ENCODE peak calls at places on chromosomes 4 and X, in seven cellular contexts. D is HCT116, B is GM12878, N is H1, P is HepG2, X is K562, U is SK-N-SH. A is an unnamed sample.

GRCh38 chr4:33998204-33998603 is 2246.1 kb downstream of the ARAP2 start:
- DNase-seq in D (no peak), B (no peak), N (no peak), P (no peak), X (no peak), U (no peak), A (no peak)

GRCh38 chr4:117422272-117422671 is 336.9 kb upstream of the TRAM1L1 start:
- DNase-seq in D (no peak), B (no peak), N (no peak), P (no peak), X (no peak), U (no peak), A (no peak)

GRCh38 chr4:1770245-1770644 is 22.8 kb upstream of the FGFR3 start:
- DNase-seq in D (no peak), B (no peak), N (no peak), P (no peak), X (no peak), U (no peak), A (no peak)

GRCh38 chrX:123169247-123169901 is 14.7 kb upstream of the GRIA3 start:
- DNase-seq in D (peak; percentile 38), B (no peak), N (no peak), P (peak; percentile 35), X (no peak), U (no peak), A (no peak)

GRCh38 chr4:143089291-143089690 is 95.4 kb upstream of the USP38 start:
- DNase-seq in D (no peak), B (no peak), N (no peak), P (no peak), X (no peak), U (no peak), A (no peak)

GRCh38 chr4:139704915-139705485 is 39.4 kb downstream of the MGST2 start:
- DNase-seq in D (peak; percentile 23), B (no peak), N (no peak), P (peak; percentile 44), X (peak; percentile 30), U (no peak), A (no peak)

GRCh38 chr4:31194823-31195222 is 474.7 kb downstream of the PCDH7 start:
- DNase-seq in D (no peak), B (no peak), N (no peak), P (no peak), X (no peak), U (no peak), A (no peak)

GRCh38 chrX:14083783-14084182 is 54.1 kb upstream of the GEMIN8 start:
- DNase-seq in D (no peak), B (no peak), N (no peak), P (no peak), X (no peak), U (no peak), A (no peak)

GRCh38 chrX:123833387-123833786 is 26.5 kb upstream of the XIAP start:
- DNase-seq in D (peak; percentile 50), B (peak; percentile 33), N (peak; percentile 5), P (peak; percentile 60), X (peak; percentile 72), U (peak; percentile 72), A (peak; percentile 66)

GRCh38 chr4:98932539-98932938 is 3.6 kb upstream of the EIF4E start:
- DNase-seq in D (no peak), B (no peak), N (no peak), P (no peak), X (no peak), U (no peak), A (no peak)

GRCh38 chr4:112735474-112735951 is 98.6 kb downstream of the LARP7 start:
- DNase-seq in D (no peak), B (peak; percentile 69), N (no peak), P (no peak), X (no peak), U (no peak), A (no peak)

GRCh38 chr4:1464581-1465171 is 58.4 kb upstream of the NKX1-1 start:
- DNase-seq in D (no peak), B (no peak), N (no peak), P (no peak), X (no peak), U (peak; percentile 23), A (no peak)

GRCh38 chr4:110361921-110362320 is 114.0 kb upstream of the ENPEP start:
- DNase-seq in D (no peak), B (no peak), N (no peak), P (no peak), X (no peak), U (no peak), A (no peak)

GRCh38 chrX:69362889-69363288 is 141.2 kb upstream of the NALF2 start:
- DNase-seq in D (no peak), B (no peak), N (no peak), P (no peak), X (no peak), U (peak; percentile 51), A (no peak)

GRCh38 chr4:79250887-79251286 is 75.0 kb downstream of the NAA11 start:
- DNase-seq in D (no peak), B (no peak), N (no peak), P (no peak), X (no peak), U (no peak), A (no peak)

GRCh38 chrX:151393514-151393913 is 3.5 kb upstream of the VMA21 start:
- DNase-seq in D (no peak), B (no peak), N (no peak), P (no peak), X (no peak), U (no peak), A (no peak)

GRCh38 chrX:51496501-51497291 is at the start of gene NUDT11:
- DNase-seq in D (no peak), B (no peak), N (no peak), P (no peak), X (peak; percentile 38), U (peak; percentile 80), A (no peak)
- TF ChIP-seq JUND in D (no peak), B (no peak), N (no peak), P (no peak), X (no peak), U (no peak), A (no peak)

GRCh38 chr4:129532573-129532972 is 436.6 kb downstream of the C4orf33 start:
- DNase-seq in D (no peak), B (no peak), N (no peak), P (no peak), X (no peak), U (no peak), A (no peak)

DNA sequence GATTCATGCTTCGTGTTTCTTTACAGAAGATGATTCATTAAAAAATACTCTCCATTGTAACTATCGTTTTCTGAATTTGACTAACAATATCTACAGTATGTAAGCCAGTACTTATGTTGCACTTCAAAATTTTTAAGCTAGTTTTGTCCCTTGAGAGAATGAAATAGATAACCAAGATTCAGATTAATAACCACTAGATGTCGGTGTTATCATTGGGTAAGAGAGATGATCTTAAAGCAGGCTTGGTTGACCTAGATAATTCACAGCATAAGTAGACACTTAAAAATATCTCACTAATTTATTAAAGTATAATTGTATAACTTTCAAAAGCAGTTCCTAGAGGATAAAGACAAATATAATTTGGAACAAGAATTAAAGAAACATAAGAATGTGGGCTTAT is 430.9 kb downstream of the C4orf33 start:
- DNase-seq in D (peak; percentile 21), B (no peak), N (no peak), P (peak; percentile 8), X (no peak), U (peak; percentile 3), A (peak; percentile 5)
- TF ChIP-seq JUND in D (no peak), B (no peak), N (no peak), P (no peak), X (no peak), U (no peak), A (no peak)

GRCh38 chrX:85303544-85303943 is 59.8 kb downstream of the ZNF711 start:
- DNase-seq in D (no peak), B (no peak), N (no peak), P (no peak), X (no peak), U (no peak), A (no peak)
- TF ChIP-seq JUND in D (no peak), B (no peak), N (no peak), P (no peak), X (no peak), U (no peak), A (no peak)

DNA sequence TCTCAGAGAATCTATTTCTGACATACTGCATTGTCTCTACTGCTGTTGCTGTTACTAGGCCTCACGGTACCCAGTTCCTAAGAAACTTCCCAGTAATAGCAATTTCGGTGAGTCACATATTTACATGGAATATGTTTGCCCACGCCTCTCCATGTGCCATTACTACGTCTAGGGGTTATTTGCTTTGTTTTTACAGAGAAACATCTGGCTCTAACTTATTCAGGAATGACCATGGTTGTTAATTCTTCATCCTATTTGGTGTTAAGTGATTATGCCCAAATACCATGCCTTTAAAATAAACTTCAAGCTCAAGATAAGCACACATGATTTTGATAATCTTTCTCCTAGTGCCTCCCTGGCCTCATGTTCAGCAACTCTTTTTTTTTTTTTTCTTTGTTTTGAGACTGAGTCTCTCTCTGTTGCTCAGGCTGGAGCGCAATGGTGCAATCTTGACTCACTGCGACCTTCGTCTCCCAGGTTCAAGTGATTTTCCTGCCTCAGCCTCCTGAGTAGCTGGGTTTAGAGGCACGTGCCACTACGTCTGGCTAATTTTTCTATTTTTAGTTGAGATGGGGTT is 101.0 kb upstream of the HS3ST1 start:
- DNase-seq in D (no peak), B (no peak), N (no peak), P (no peak), X (no peak), U (no peak), A (no peak)
- TF ChIP-seq JUND in D (no peak), B (no peak), N (no peak), P (no peak), X (no peak), U (no peak), A (no peak)

A was measured in T47D.